ENCODE peak calls at places on chromosome 6, in ten cellular contexts. G is stimulated activated CD8-positive, alpha-beta memory T cell treated with anti-CD3 and anti-CD28 coated beads, Interleukin-15, amount 100 ng/mL, for 24 hours; V is non-pigmented ciliary epithelial cell; R is stimulated activated CD4-positive, alpha-beta T cell treated with anti-CD3 and anti-CD28 coated beads, Interleukin-4, amount 100 ng/mL, for 1 hour; U is DMS153; S is caudate nucleus; N is activated gamma-delta T cell; W is mucosa of descending colon; I is neural crest cell; X is AML-193. T is an unnamed sample.

GRCh38 chr6:17867880-17868279 is 119.6 kb downstream of the KIF13A start:
- DNase-seq in G (no peak), V (no peak), R (no peak), U (no peak), S (no peak), N (no peak), W (no peak), I (no peak), X (no peak), T (no peak)

GRCh38 chr6:157629220-157629619 is 193.8 kb upstream of the SNX9 start:
- DNase-seq in G (no peak), V (peak), R (no peak), U (no peak), S (no peak), N (no peak), W (no peak), I (no peak), X (no peak), T (no peak)

GRCh38 chr6:106735136-106735535 is 105.8 kb downstream of the QRSL1 start:
- DNase-seq in G (no peak), V (no peak), R (no peak), U (no peak), S (no peak), N (no peak), W (no peak), I (no peak), X (no peak), T (no peak)

GRCh38 chr6:14430218-14430617 is 312.6 kb downstream of the CD83 start:
- DNase-seq in G (no peak), V (no peak), R (no peak), U (no peak), S (no peak), N (no peak), W (no peak), I (no peak), X (no peak), T (no peak)

GRCh38 chr6:137699036-137699683 is 167.9 kb upstream of the TNFAIP3 start:
- DNase-seq in G (no peak), V (no peak), R (peak), U (no peak), S (no peak), N (no peak), W (no peak), I (no peak), X (peak), T (no peak)

GRCh38 chr6:90712165-90712564 is 125.3 kb upstream of the MAP3K7 start:
- DNase-seq in G (no peak), V (no peak), R (no peak), U (no peak), S (no peak), N (no peak), W (no peak), I (no peak), X (no peak), T (no peak)

GRCh38 chr6:16729183-16729696 is 32.0 kb downstream of the ATXN1 start:
- DNase-seq in G (no peak), V (no peak), R (no peak), U (no peak), S (no peak), N (no peak), W (no peak), I (no peak), X (peak), T (no peak)

GRCh38 chr6:129635396-129636164 is 74.4 kb downstream of the ARHGAP18 start:
- DNase-seq in G (no peak), V (no peak), R (no peak), U (no peak), S (no peak), N (no peak), W (no peak), I (no peak), X (no peak), T (no peak)

GRCh38 chr6:74249658-74250057 is 553.7 kb downstream of the CD109 start:
- DNase-seq in G (no peak), V (peak), R (no peak), U (no peak), S (no peak), N (no peak), W (no peak), I (no peak), X (no peak), T (no peak)

GRCh38 chr6:32947552-32948465 is 5.1 kb downstream of the HLA-DMA start:
- DNase-seq in G (no peak), V (no peak), R (peak), U (peak), S (no peak), N (no peak), W (peak), I (no peak), X (no peak), T (no peak)

GRCh38 chr6:131398176-131398575 is 174.8 kb upstream of the ARG1 start:
- DNase-seq in G (no peak), V (no peak), R (no peak), U (no peak), S (no peak), N (no peak), W (no peak), I (no peak), X (no peak), T (no peak)

GRCh38 chr6:134351615-134352474 is 33.9 kb upstream of the SGK1 start:
- DNase-seq in G (no peak), V (no peak), R (no peak), U (no peak), S (no peak), N (no peak), W (no peak), I (no peak), X (no peak), T (no peak)

GRCh38 chr6:23690650-23691049 is 435.4 kb upstream of the NRSN1 start:
- DNase-seq in G (no peak), V (no peak), R (no peak), U (peak), S (no peak), N (no peak), W (no peak), I (no peak), X (no peak), T (no peak)

GRCh38 chr6:3628143-3628840 is 123.2 kb downstream of the PXDC1 start:
- DNase-seq in G (no peak), V (no peak), R (no peak), U (peak), S (no peak), N (no peak), W (no peak), I (no peak), X (no peak), T (no peak)

GRCh38 chr6:33419580-33420492 is at the start of gene SYNGAP1:
- DNase-seq in G (no peak), V (no peak), R (peak), U (no peak), S (no peak), N (no peak), W (peak), I (no peak), X (no peak), T (no peak)

GRCh38 chr6:9233686-9234085 is 798.3 kb upstream of the SLC35B3 start:
- DNase-seq in G (no peak), V (no peak), R (no peak), U (no peak), S (no peak), N (no peak), W (no peak), I (no peak), X (no peak), T (no peak)

GRCh38 chr6:225907-226306 is 66.4 kb upstream of the DUSP22 start:
- DNase-seq in G (no peak), V (no peak), R (no peak), U (no peak), S (no peak), N (no peak), W (no peak), I (no peak), X (no peak), T (no peak)

GRCh38 chr6:126661646-126662045 is 321.7 kb downstream of the CENPW start:
- DNase-seq in G (no peak), V (peak), R (no peak), U (no peak), S (no peak), N (no peak), W (no peak), I (no peak), X (no peak), T (no peak)

GRCh38 chr6:132749111-132749510 is 8.6 kb downstream of the VNN2 start:
- DNase-seq in G (no peak), V (no peak), R (no peak), U (no peak), S (no peak), N (no peak), W (no peak), I (no peak), X (peak), T (no peak)

GRCh38 chr6:50724381-50725124 is 11.2 kb downstream of the TFAP2D start:
- DNase-seq in G (no peak), V (no peak), R (no peak), U (no peak), S (no peak), N (no peak), W (no peak), I (no peak), X (no peak), T (no peak)

GRCh38 chr6:52020961-52021570 is 66.3 kb downstream of the PKHD1 start:
- DNase-seq in G (no peak), V (no peak), R (no peak), U (no peak), S (no peak), N (no peak), W (no peak), I (no peak), X (peak), T (no peak)

GRCh38 chr6:5132741-5133140 is 47.6 kb downstream of the PPP1R3G start:
- DNase-seq in G (no peak), V (peak), R (no peak), U (no peak), S (peak), N (no peak), W (peak), I (no peak), X (peak), T (peak)

GRCh38 chr6:105785412-105785811 is 300.7 kb upstream of the PRDM1 start:
- DNase-seq in G (no peak), V (no peak), R (no peak), U (no peak), S (no peak), N (no peak), W (no peak), I (no peak), X (peak), T (no peak)

GRCh38 chr6:167558213-167558869 is 233.5 kb downstream of the TTLL2 start:
- DNase-seq in G (no peak), V (no peak), R (no peak), U (no peak), S (no peak), N (no peak), W (no peak), I (no peak), X (no peak), T (no peak)

GRCh38 chr6:219641-220198 is 72.6 kb upstream of the DUSP22 start:
- DNase-seq in G (no peak), V (no peak), R (no peak), U (no peak), S (no peak), N (no peak), W (peak), I (peak), X (peak), T (peak)